ENCODE peak calls at places on chromosomes 1 and 21, in four cellular contexts. One of them, this sample, is unnamed.

GRCh38 chr21:25942145-25942544 is 207.4 kb downstream of the GABPA start:
- DNase-seq in GM04504: no peak
- DNase-seq in A549: no peak
- DNase-seq in NCI-H2081: no peak
- DNase-seq in this sample: no peak

GRCh38 chr21:44710756-44711326 is 531 bp downstream of the TSPEAR start:
- DNase-seq in NCI-H2081: peak
- DNase-seq in GM04504: no peak
- DNase-seq in A549: no peak
- DNase-seq in this sample: no peak

GRCh38 chr1:228984646-228985631 is 249.7 kb downstream of the RHOU start:
- DNase-seq in NCI-H2081: no peak
- DNase-seq in A549: no peak
- DNase-seq in GM04504: no peak
- DNase-seq in this sample: no peak

GRCh38 chr21:14523234-14523633 is 22.9 kb downstream of the SAMSN1 start:
- DNase-seq in A549: no peak
- DNase-seq in GM04504: no peak
- DNase-seq in NCI-H2081: no peak
- DNase-seq in this sample: no peak

GRCh38 chr1:229138066-229138465 is 132.8 kb upstream of the RAB4A start:
- DNase-seq in A549: no peak
- DNase-seq in GM04504: no peak
- DNase-seq in NCI-H2081: no peak
- DNase-seq in this sample: no peak

GRCh38 chr1:34763142-34763781 is 3.7 kb downstream of the GJB4 start:
- DNase-seq in A549: peak
- DNase-seq in NCI-H2081: no peak
- DNase-seq in GM04504: no peak
- DNase-seq in this sample: no peak

GRCh38 chr1:1757422-1758058 is 20.7 kb downstream of the NADK start:
- DNase-seq in GM04504: no peak
- DNase-seq in A549: no peak
- DNase-seq in NCI-H2081: no peak
- DNase-seq in this sample: no peak

GRCh38 chr1:188715566-188715965 is 1762.1 kb downstream of the BRINP3 start:
- DNase-seq in A549: peak
- DNase-seq in NCI-H2081: peak
- DNase-seq in GM04504: no peak
- DNase-seq in this sample: no peak

GRCh38 chr1:154623358-154623757 is 15.4 kb upstream of the ADAR start:
- DNase-seq in A549: no peak
- DNase-seq in GM04504: no peak
- DNase-seq in NCI-H2081: no peak
- DNase-seq in this sample: no peak

GRCh38 chr1:85295006-85295431 is 18.6 kb upstream of the BCL10 start:
- DNase-seq in GM04504: no peak
- DNase-seq in A549: no peak
- DNase-seq in NCI-H2081: no peak
- DNase-seq in this sample: no peak

GRCh38 chr1:182599339-182599738 is 4.8 kb downstream of the RGS16 start:
- DNase-seq in NCI-H2081: no peak
- DNase-seq in A549: no peak
- DNase-seq in GM04504: no peak
- DNase-seq in this sample: no peak

GRCh38 chr1:198605880-198606458 is 32.9 kb upstream of the PTPRC start:
- DNase-seq in GM04504: peak
- DNase-seq in A549: no peak
- DNase-seq in NCI-H2081: no peak
- DNase-seq in this sample: no peak

GRCh38 chr1:94986783-94987182 is 59.9 kb upstream of the CNN3 start:
- DNase-seq in A549: no peak
- DNase-seq in NCI-H2081: no peak
- DNase-seq in GM04504: no peak
- DNase-seq in this sample: no peak

GRCh38 chr1:53327183-53327941 is 508 bp downstream of the LRP8 start:
- DNase-seq in NCI-H2081: peak
- DNase-seq in GM04504: no peak
- DNase-seq in A549: peak
- DNase-seq in this sample: no peak

GRCh38 chr1:235468009-235468408 is 36.2 kb downstream of the B3GALNT2 start:
- DNase-seq in GM04504: no peak
- DNase-seq in A549: no peak
- DNase-seq in NCI-H2081: no peak
- DNase-seq in this sample: no peak

GRCh38 chr21:35377505-35378090 is 328.5 kb upstream of the RUNX1 start:
- DNase-seq in A549: no peak
- DNase-seq in NCI-H2081: no peak
- DNase-seq in GM04504: no peak
- DNase-seq in this sample: no peak

GRCh38 chr1:54850737-54851136 is 36.3 kb downstream of the DHCR24 start:
- DNase-seq in GM04504: peak
- DNase-seq in A549: no peak
- DNase-seq in NCI-H2081: no peak
- DNase-seq in this sample: peak

GRCh38 chr21:31107871-31108270 is 69.6 kb upstream of the KRTAP19-8 start:
- DNase-seq in GM04504: no peak
- DNase-seq in A549: no peak
- DNase-seq in NCI-H2081: no peak
- DNase-seq in this sample: no peak

GRCh38 chr1:217917277-217917887 is 286.2 kb downstream of the SPATA17 start:
- DNase-seq in NCI-H2081: no peak
- DNase-seq in GM04504: no peak
- DNase-seq in A549: no peak
- DNase-seq in this sample: no peak

GRCh38 chr21:45555251-45555556 is 13.0 kb upstream of the SLC19A1 start:
- DNase-seq in NCI-H2081: no peak
- DNase-seq in A549: no peak
- DNase-seq in GM04504: no peak
- DNase-seq in this sample: no peak

GRCh38 chr1:113860891-113861290 is 10.6 kb downstream of the PTPN22 start:
- DNase-seq in NCI-H2081: no peak
- DNase-seq in GM04504: peak
- DNase-seq in A549: no peak
- DNase-seq in this sample: peak

GRCh38 chr1:40477680-40478057 is 579 bp downstream of the ZFP69 start:
- DNase-seq in GM04504: no peak
- DNase-seq in A549: no peak
- DNase-seq in NCI-H2081: no peak
- DNase-seq in this sample: no peak

GRCh38 chr1:12346483-12347155 is 116.8 kb downstream of the VPS13D start:
- DNase-seq in NCI-H2081: no peak
- DNase-seq in A549: no peak
- DNase-seq in GM04504: no peak
- DNase-seq in this sample: no peak

GRCh38 chr1:185565314-185565713 is 168.9 kb upstream of the HMCN1 start:
- DNase-seq in GM04504: peak
- DNase-seq in NCI-H2081: no peak
- DNase-seq in A549: no peak
- DNase-seq in this sample: peak

GRCh38 chr1:86645866-86646647 is 58.3 kb upstream of the SH3GLB1 start:
- DNase-seq in A549: no peak
- DNase-seq in GM04504: no peak
- DNase-seq in NCI-H2081: no peak
- DNase-seq in this sample: no peak

GRCh38 chr1:32622205-32622604 is 28.1 kb downstream of the ZBTB8OS start:
- DNase-seq in A549: no peak
- DNase-seq in NCI-H2081: no peak
- DNase-seq in GM04504: no peak
- DNase-seq in this sample: no peak

GRCh38 chr1:182807907-182808306 is 18.3 kb downstream of the NPL start:
- DNase-seq in A549: no peak
- DNase-seq in GM04504: no peak
- DNase-seq in NCI-H2081: no peak
- DNase-seq in this sample: no peak

GRCh38 chr1:179709841-179710329 is 33.2 kb upstream of the FAM163A start:
- DNase-seq in NCI-H2081: no peak
- DNase-seq in GM04504: peak
- DNase-seq in A549: no peak
- DNase-seq in this sample: no peak

GRCh38 chr1:109231085-109231484 is 17.4 kb downstream of the SARS1 start:
- DNase-seq in A549: no peak
- DNase-seq in GM04504: no peak
- DNase-seq in NCI-H2081: no peak
- DNase-seq in this sample: no peak

GRCh38 chr1:209879539-209879938 is 51.8 kb downstream of the UTP25 start:
- DNase-seq in GM04504: no peak
- DNase-seq in A549: no peak
- DNase-seq in NCI-H2081: peak
- DNase-seq in this sample: no peak

GRCh38 chr1:81305997-81306452 is 494.7 kb upstream of the ADGRL2 start:
- DNase-seq in GM04504: peak
- DNase-seq in A549: peak
- DNase-seq in NCI-H2081: peak
- DNase-seq in this sample: no peak

GRCh38 chr1:246372502-246372901 is 134.6 kb downstream of the SMYD3 start:
- DNase-seq in A549: no peak
- DNase-seq in NCI-H2081: no peak
- DNase-seq in GM04504: no peak
- DNase-seq in this sample: no peak

GRCh38 chr1:188888387-188888786 is 1589.3 kb downstream of the BRINP3 start:
- DNase-seq in GM04504: no peak
- DNase-seq in NCI-H2081: no peak
- DNase-seq in A549: no peak
- DNase-seq in this sample: no peak

GRCh38 chr1:221137668-221138067 is 258.4 kb downstream of the HLX start:
- DNase-seq in GM04504: no peak
- DNase-seq in A549: no peak
- DNase-seq in NCI-H2081: no peak
- DNase-seq in this sample: no peak

GRCh38 chr1:209516771-209517471 is 66.6 kb upstream of the CAMK1G start:
- DNase-seq in GM04504: no peak
- DNase-seq in NCI-H2081: no peak
- DNase-seq in A549: no peak
- DNase-seq in this sample: no peak